ENCODE peak calls at places on chromosomes 13 and 19, in six cellular contexts. One of them, this sample, is unnamed.

GRCh38 chr19:13742756-13743155 is 21.6 kb upstream of the MRI1 start:
- DNase-seq in kidney glomerular epithelial cell: no peak
- DNase-seq in ELR: peak; percentile 78
- DNase-seq in COR-L47: no peak
- DNase-seq in GM13977: no peak
- DNase-seq in T1000: no peak
- DNase-seq in this sample: no peak

GRCh38 chr13:91722267-91722884 is 324.0 kb downstream of the GPC5 start:
- DNase-seq in T1000: no peak
- DNase-seq in COR-L47: peak; percentile 23
- DNase-seq in ELR: peak; percentile 36
- DNase-seq in GM13977: peak; percentile 17
- DNase-seq in kidney glomerular epithelial cell: peak; percentile 43
- DNase-seq in this sample: no peak

GRCh38 chr19:47369923-47370625 is 21.0 kb downstream of the DHX34 start:
- DNase-seq in kidney glomerular epithelial cell: no peak
- DNase-seq in T1000: peak; percentile 11
- DNase-seq in ELR: peak; percentile 77
- DNase-seq in COR-L47: no peak
- DNase-seq in GM13977: no peak
- DNase-seq in this sample: peak; percentile 15

GRCh38 chr19:41616785-41617621 is 9.9 kb downstream of the CEACAM4 start:
- DNase-seq in kidney glomerular epithelial cell: peak; percentile 2
- DNase-seq in ELR: peak; percentile 25
- DNase-seq in GM13977: no peak
- DNase-seq in COR-L47: no peak
- DNase-seq in T1000: no peak
- DNase-seq in this sample: no peak

GRCh38 chr19:47507031-47507430 is 7.8 kb downstream of the NAPA start:
- DNase-seq in T1000: no peak
- DNase-seq in kidney glomerular epithelial cell: no peak
- DNase-seq in COR-L47: no peak
- DNase-seq in ELR: no peak
- DNase-seq in GM13977: no peak
- DNase-seq in this sample: no peak

GRCh38 chr19:16447015-16447384 is 24.8 kb downstream of the EPS15L1 start:
- DNase-seq in COR-L47: no peak
- DNase-seq in ELR: peak; percentile 76
- DNase-seq in GM13977: peak; percentile 61
- DNase-seq in T1000: no peak
- DNase-seq in kidney glomerular epithelial cell: peak; percentile 62
- DNase-seq in this sample: peak; percentile 15

GRCh38 chr13:39531646-39532045 is 71.3 kb downstream of the LHFPL6 start:
- DNase-seq in kidney glomerular epithelial cell: no peak
- DNase-seq in COR-L47: no peak
- DNase-seq in T1000: no peak
- DNase-seq in ELR: peak; percentile 33
- DNase-seq in GM13977: no peak
- DNase-seq in this sample: no peak

GRCh38 chr13:37748913-37749312 is 120.7 kb downstream of the TRPC4 start:
- DNase-seq in GM13977: no peak
- DNase-seq in T1000: no peak
- DNase-seq in COR-L47: no peak
- DNase-seq in kidney glomerular epithelial cell: no peak
- DNase-seq in ELR: no peak
- DNase-seq in this sample: no peak

GRCh38 chr13:99199541-99200432 is 867 bp upstream of the UBAC2 start:
- DNase-seq in ELR: peak; percentile 16
- DNase-seq in T1000: no peak
- DNase-seq in kidney glomerular epithelial cell: no peak
- DNase-seq in GM13977: no peak
- DNase-seq in COR-L47: no peak
- DNase-seq in this sample: no peak

GRCh38 chr13:73767191-73767741 is 366.9 kb downstream of the KLF12 start:
- DNase-seq in GM13977: no peak
- DNase-seq in T1000: no peak
- DNase-seq in kidney glomerular epithelial cell: no peak
- DNase-seq in ELR: no peak
- DNase-seq in COR-L47: peak; percentile 56
- DNase-seq in this sample: no peak

This sample was measured in SIG-M5.